ENCODE peak calls at places on chromosome 12, in six cellular contexts. One of them, this sample, is unnamed.
A peak's percentile ranks its signal among the peaks of the same experiment; 100 is the strongest.

GRCh38 chr12:10721654-10722501 is 1.2 kb downstream of the YBX3 start:
- DNase-seq in NAMALWA: peak; percentile 95
- DNase-seq in left lung: peak; percentile 83
- DNase-seq in substantia nigra: peak; percentile 58
- DNase-seq in HFF-Myc: peak; percentile 86
- DNase-seq in neuronal stem cell: peak; percentile 48
- DNase-seq in this sample: peak; percentile 78

GRCh38 chr12:121805171-121805687 is 1.4 kb downstream of the SETD1B start:
- DNase-seq in NAMALWA: peak; percentile 53
- DNase-seq in left lung: peak; percentile 80
- DNase-seq in substantia nigra: no peak
- DNase-seq in HFF-Myc: no peak
- DNase-seq in neuronal stem cell: no peak
- DNase-seq in this sample: peak; percentile 65

GRCh38 chr12:124445121-124445718 is 122.2 kb downstream of the NCOR2 start:
- DNase-seq in NAMALWA: no peak
- DNase-seq in left lung: peak; percentile 65
- DNase-seq in substantia nigra: no peak
- DNase-seq in HFF-Myc: no peak
- DNase-seq in neuronal stem cell: no peak
- DNase-seq in this sample: no peak

GRCh38 chr12:39846971-39847661 is 227.5 kb upstream of the ABCD2 start:
- DNase-seq in NAMALWA: no peak
- DNase-seq in left lung: no peak
- DNase-seq in substantia nigra: no peak
- DNase-seq in HFF-Myc: peak; percentile 42
- DNase-seq in neuronal stem cell: no peak
- DNase-seq in this sample: no peak

GRCh38 chr12:31323466-31324115 is 2.4 kb downstream of the SINHCAF start:
- DNase-seq in NAMALWA: peak; percentile 77
- DNase-seq in left lung: peak; percentile 88
- DNase-seq in substantia nigra: no peak
- DNase-seq in HFF-Myc: no peak
- DNase-seq in neuronal stem cell: peak; percentile 18
- DNase-seq in this sample: peak; percentile 80

GRCh38 chr12:5155866-5156265 is 112.2 kb downstream of the KCNA5 start:
- DNase-seq in NAMALWA: no peak
- DNase-seq in left lung: peak; percentile 63
- DNase-seq in substantia nigra: no peak
- DNase-seq in HFF-Myc: no peak
- DNase-seq in neuronal stem cell: no peak
- DNase-seq in this sample: no peak

GRCh38 chr12:12723681-12724420 is 6.7 kb downstream of the CDKN1B start:
- DNase-seq in NAMALWA: peak; percentile 59
- DNase-seq in left lung: peak; percentile 84
- DNase-seq in substantia nigra: no peak
- DNase-seq in HFF-Myc: no peak
- DNase-seq in neuronal stem cell: peak; percentile 41
- DNase-seq in this sample: peak; percentile 69

GRCh38 chr12:106431839-106432411 is 74.4 kb downstream of the POLR3B start:
- DNase-seq in NAMALWA: no peak
- DNase-seq in left lung: no peak
- DNase-seq in substantia nigra: no peak
- DNase-seq in HFF-Myc: no peak
- DNase-seq in neuronal stem cell: no peak
- DNase-seq in this sample: no peak

GRCh38 chr12:93468008-93468371 is 676 bp downstream of the MRPL42 start:
- DNase-seq in NAMALWA: no peak
- DNase-seq in left lung: no peak
- DNase-seq in substantia nigra: no peak
- DNase-seq in HFF-Myc: no peak
- DNase-seq in neuronal stem cell: no peak
- DNase-seq in this sample: no peak

GRCh38 chr12:116766746-116767145 is 28.6 kb downstream of the RNFT2 start:
- DNase-seq in NAMALWA: no peak
- DNase-seq in left lung: no peak
- DNase-seq in substantia nigra: no peak
- DNase-seq in HFF-Myc: no peak
- DNase-seq in neuronal stem cell: no peak
- DNase-seq in this sample: no peak

GRCh38 chr12:121009744-121010143 is 6.5 kb downstream of the C12orf43 start:
- DNase-seq in NAMALWA: peak; percentile 35
- DNase-seq in left lung: no peak
- DNase-seq in substantia nigra: no peak
- DNase-seq in HFF-Myc: no peak
- DNase-seq in neuronal stem cell: peak; percentile 20
- DNase-seq in this sample: peak; percentile 26

GRCh38 chr12:93848453-93849120 is 171.4 kb downstream of the CRADD start:
- DNase-seq in NAMALWA: peak; percentile 51
- DNase-seq in left lung: peak; percentile 74
- DNase-seq in substantia nigra: no peak
- DNase-seq in HFF-Myc: no peak
- DNase-seq in neuronal stem cell: no peak
- DNase-seq in this sample: no peak

GRCh38 chr12:56158926-56159461 is 835 bp downstream of the MYL6 start:
- DNase-seq in NAMALWA: peak; percentile 55
- DNase-seq in left lung: peak; percentile 89
- DNase-seq in substantia nigra: no peak
- DNase-seq in HFF-Myc: no peak
- DNase-seq in neuronal stem cell: peak; percentile 46
- DNase-seq in this sample: peak; percentile 80

GRCh38 chr12:125249932-125250331 is 184.7 kb downstream of the AACS start:
- DNase-seq in NAMALWA: peak; percentile 74
- DNase-seq in left lung: no peak
- DNase-seq in substantia nigra: no peak
- DNase-seq in HFF-Myc: no peak
- DNase-seq in neuronal stem cell: no peak
- DNase-seq in this sample: no peak

GRCh38 chr12:4985820-4986219 is 57.9 kb upstream of the KCNA5 start:
- DNase-seq in NAMALWA: no peak
- DNase-seq in left lung: no peak
- DNase-seq in substantia nigra: no peak
- DNase-seq in HFF-Myc: no peak
- DNase-seq in neuronal stem cell: no peak
- DNase-seq in this sample: no peak

GRCh38 chr12:43550831-43551270 is 1.2 kb downstream of the ADAMTS20 start:
- DNase-seq in NAMALWA: no peak
- DNase-seq in left lung: no peak
- DNase-seq in substantia nigra: no peak
- DNase-seq in HFF-Myc: no peak
- DNase-seq in neuronal stem cell: peak; percentile 5
- DNase-seq in this sample: no peak

GRCh38 chr12:56151672-56152131 is 685 bp upstream of the MYL6B start:
- DNase-seq in NAMALWA: peak; percentile 84
- DNase-seq in left lung: peak; percentile 81
- DNase-seq in substantia nigra: no peak
- DNase-seq in HFF-Myc: no peak
- DNase-seq in neuronal stem cell: no peak
- DNase-seq in this sample: peak; percentile 71

GRCh38 chr12:103800252-103800771 is 40.7 kb downstream of the NT5DC3 start:
- DNase-seq in NAMALWA: no peak
- DNase-seq in left lung: no peak
- DNase-seq in substantia nigra: peak; percentile 13
- DNase-seq in HFF-Myc: no peak
- DNase-seq in neuronal stem cell: no peak
- DNase-seq in this sample: peak; percentile 67

GRCh38 chr12:115044073-115044472 is 360.1 kb upstream of the TBX3 start:
- DNase-seq in NAMALWA: no peak
- DNase-seq in left lung: no peak
- DNase-seq in substantia nigra: no peak
- DNase-seq in HFF-Myc: no peak
- DNase-seq in neuronal stem cell: no peak
- DNase-seq in this sample: no peak

GRCh38 chr12:34390171-34390841 is 368.0 kb downstream of the ALG10 start:
- DNase-seq in NAMALWA: no peak
- DNase-seq in left lung: peak; percentile 51
- DNase-seq in substantia nigra: no peak
- DNase-seq in HFF-Myc: no peak
- DNase-seq in neuronal stem cell: no peak
- DNase-seq in this sample: no peak

GRCh38 chr12:12159988-12160387 is 89.2 kb downstream of the BCL2L14 start:
- DNase-seq in NAMALWA: no peak
- DNase-seq in left lung: no peak
- DNase-seq in substantia nigra: no peak
- DNase-seq in HFF-Myc: no peak
- DNase-seq in neuronal stem cell: no peak
- DNase-seq in this sample: no peak

GRCh38 chr12:65308601-65309071 is 30.2 kb downstream of the MSRB3 start:
- DNase-seq in NAMALWA: no peak
- DNase-seq in left lung: no peak
- DNase-seq in substantia nigra: no peak
- DNase-seq in HFF-Myc: no peak
- DNase-seq in neuronal stem cell: no peak
- DNase-seq in this sample: no peak

GRCh38 chr12:76201316-76201715 is 116.8 kb upstream of the NAP1L1 start:
- DNase-seq in NAMALWA: no peak
- DNase-seq in left lung: no peak
- DNase-seq in substantia nigra: no peak
- DNase-seq in HFF-Myc: no peak
- DNase-seq in neuronal stem cell: no peak
- DNase-seq in this sample: no peak

This sample was measured in erythroblast.